ENCODE peak calls at places on chromosomes 13 and 19, in nine cellular contexts. M is cardiac muscle cell, K is NT2/D1, S is WERI-Rb-1, F is fibroblast of lung, V is heart right ventricle, X is upper lobe of right lung, E is lower leg skin, W is GM23338. Z is an unnamed sample.

GRCh38 chr13:32281083-32281482 is 34.1 kb downstream of the ZAR1L start:
- DNase-seq in K (no peak), X (no peak), W (no peak), F (no peak), M (no peak), E (no peak), V (no peak), S (no peak), Z (no peak)

GRCh38 chr19:32580353-32580900 is 563 bp upstream of the PDCD5 start:
- DNase-seq in M (no peak), X (no peak), E (no peak), K (no peak), S (peak; percentile 13), W (no peak), F (no peak), V (no peak), Z (no peak)

GRCh38 chr19:39160523-39160861 is 34.9 kb downstream of the PAK4 start:
- DNase-seq in K (no peak), V (peak; percentile 39), E (no peak), F (peak; percentile 73), S (no peak), W (no peak), X (no peak), M (peak; percentile 84), Z (no peak)

GRCh38 chr19:5609881-5610280 is 12.7 kb downstream of the SAFB2 start:
- DNase-seq in E (no peak), M (no peak), F (no peak), W (no peak), X (no peak), V (no peak), S (no peak), K (no peak), Z (no peak)

GRCh38 chr13:78701383-78701782 is 42.4 kb upstream of the OBI1 start:
- DNase-seq in S (no peak), K (no peak), F (no peak), X (no peak), V (no peak), W (no peak), M (peak; percentile 58), E (no peak), Z (no peak)

GRCh38 chr13:43285891-43286602 is 262.7 kb downstream of the DNAJC15 start:
- DNase-seq in S (no peak), E (no peak), M (no peak), K (no peak), V (no peak), X (no peak), W (no peak), F (peak; percentile 53), Z (no peak)

GRCh38 chr19:42123765-42124164 is 8.5 kb downstream of the POU2F2 start:
- DNase-seq in W (no peak), V (no peak), K (no peak), M (no peak), X (no peak), E (no peak), S (no peak), F (no peak), Z (no peak)

GRCh38 chr13:108496364-108497215 is 132.8 kb upstream of the MYO16 start:
- DNase-seq in K (no peak), V (no peak), M (peak; percentile 3), X (no peak), W (peak; percentile 44), S (no peak), E (no peak), F (peak; percentile 16), Z (no peak)

GRCh38 chr13:32031025-32031814 is at the start of gene FRY:
- DNase-seq in W (peak; percentile 94), F (peak; percentile 56), E (peak; percentile 89), K (peak; percentile 63), S (peak; percentile 78), M (peak; percentile 64), V (peak; percentile 70), X (peak; percentile 78), Z (no peak)

GRCh38 chr19:35715981-35716734 is 1.6 kb upstream of the KMT2B start:
- DNase-seq in M (no peak), S (no peak), E (peak; percentile 92), W (peak; percentile 41), V (peak; percentile 74), K (no peak), F (no peak), X (peak; percentile 88), Z (no peak)

DNA sequence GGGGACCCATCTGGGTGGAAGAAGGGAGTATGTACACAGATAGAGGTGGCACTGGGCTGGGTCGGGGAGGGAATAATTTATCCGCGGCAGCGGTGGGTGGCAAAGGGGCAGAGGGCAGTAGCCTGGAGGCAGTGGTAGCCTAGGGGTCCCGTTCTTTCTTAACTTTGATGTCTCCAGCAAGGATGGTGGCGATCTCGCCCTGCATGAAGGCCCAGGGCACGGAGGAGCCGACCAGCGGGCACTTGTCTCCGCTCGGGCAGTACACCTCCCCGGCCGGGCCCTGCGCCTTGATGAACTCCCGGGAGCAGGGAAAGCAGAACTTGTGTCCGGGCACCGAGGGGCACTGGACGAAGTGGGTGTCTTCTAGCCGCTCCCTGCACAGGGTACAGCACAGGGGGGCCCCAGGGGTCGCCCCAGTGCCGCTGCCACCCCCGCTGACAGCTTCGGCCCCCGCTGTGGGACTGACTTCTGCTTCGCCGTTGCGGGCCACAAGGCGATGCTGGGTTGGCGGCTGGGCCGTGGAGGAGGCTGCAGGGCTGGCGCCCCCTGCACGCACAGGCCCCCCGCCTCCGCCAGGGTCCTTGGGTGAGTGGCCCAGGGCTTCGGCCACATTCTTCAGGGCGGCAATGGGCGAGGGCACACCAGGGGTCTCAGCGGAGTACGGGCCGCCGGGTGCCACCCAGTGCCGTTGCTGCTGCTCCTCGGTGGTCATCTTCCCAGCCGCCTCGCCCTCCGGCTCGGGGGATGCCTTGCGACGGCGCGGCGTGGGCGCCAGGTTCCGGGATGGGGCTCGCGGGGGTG is 1.9 kb downstream of the IRF2BP1 start:
- DNase-seq in M (no peak), E (no peak), F (no peak), V (no peak), S (no peak), K (no peak), X (no peak), W (no peak), Z (no peak)
- H3K4me3 ChIP-seq in M (no peak overlapping the region), E (no peak overlapping the region), F (no peak overlapping the region), V (peak overlapping the region; percentile 79), S (no peak overlapping the region), K (no peak overlapping the region), X (no peak overlapping the region), W (peak overlapping the region; percentile 32), Z (peak overlapping the region; percentile 52)

GRCh38 chr19:18083929-18084684 is 2.6 kb downstream of the IL12RB1 start:
- DNase-seq in S (no peak), F (no peak), E (no peak), W (no peak), K (no peak), M (no peak), V (no peak), X (no peak), Z (no peak)

GRCh38 chr19:18085702-18086457 is 854 bp downstream of the IL12RB1 start:
- DNase-seq in E (no peak), V (no peak), K (no peak), X (no peak), S (no peak), W (no peak), F (no peak), M (no peak), Z (no peak)

GRCh38 chr19:18090545-18091216 is 3.9 kb upstream of the IL12RB1 start:
- DNase-seq in E (no peak), K (no peak), V (no peak), S (no peak), F (no peak), W (no peak), M (peak; percentile 49), X (no peak), Z (no peak)

GRCh38 chr19:18089726-18090125 is 3.0 kb upstream of the IL12RB1 start:
- DNase-seq in X (no peak), K (no peak), W (no peak), S (no peak), M (no peak), E (no peak), F (no peak), V (no peak), Z (no peak)

DNA sequence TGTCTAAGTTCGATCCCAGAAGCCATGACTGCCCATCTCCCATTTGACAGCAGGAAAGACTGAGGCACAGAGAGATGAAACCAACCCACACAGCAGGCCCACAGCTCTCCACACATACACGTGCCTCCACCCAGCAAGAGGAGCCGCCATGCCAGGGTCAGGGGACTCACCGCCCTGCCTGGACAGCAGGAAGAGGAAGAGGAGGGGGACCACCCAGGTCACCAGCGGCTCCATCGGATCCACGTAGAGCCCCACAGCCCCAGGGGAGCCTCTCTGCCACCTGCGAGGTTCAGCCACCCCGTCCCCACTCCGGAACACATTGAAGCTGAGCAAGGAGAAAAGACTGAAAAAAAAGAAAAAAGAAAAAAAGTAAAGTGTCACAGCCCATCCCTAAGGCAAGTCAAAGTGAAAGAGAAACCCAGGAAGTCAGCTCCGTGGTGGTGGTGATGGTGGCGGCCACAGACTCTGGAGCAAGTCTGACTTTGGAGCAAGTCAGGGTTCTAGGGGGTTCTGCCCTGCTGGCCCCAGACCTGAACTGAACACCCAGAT is at the start of gene IL12RB1:
- DNase-seq in K (no peak), E (no peak), V (no peak), M (no peak), X (no peak), S (no peak), W (no peak), F (no peak), Z (no peak)
- H3K4me3 ChIP-seq in K (no peak within 1 kb of the TSS), E (no peak within 1 kb of the TSS), V (peak within 1 kb of the TSS; percentile 31), M (no peak within 1 kb of the TSS), X (peak within 1 kb of the TSS; percentile 51), S (no peak within 1 kb of the TSS), W (no peak within 1 kb of the TSS), F (peak within 1 kb of the TSS; percentile 18), Z (no peak within 1 kb of the TSS)

GRCh38 chr19:1253514-1254080 is 5.2 kb downstream of the MIDN start:
- DNase-seq in E (no peak), W (no peak), V (no peak), X (peak; percentile 74), F (no peak), K (no peak), M (no peak), S (no peak), Z (no peak)

GRCh38 chr19:1256646-1257474 is 8.5 kb downstream of the MIDN start:
- DNase-seq in F (no peak), W (no peak), E (no peak), V (no peak), X (no peak), S (no peak), M (no peak), K (no peak), Z (no peak)

GRCh38 chr19:1254530-1255185 is 6.3 kb downstream of the MIDN start:
- DNase-seq in E (no peak), X (no peak), V (no peak), M (no peak), F (no peak), S (no peak), W (no peak), K (no peak), Z (no peak)

GRCh38 chr19:1254081-1254527 is 5.7 kb downstream of the MIDN start:
- DNase-seq in V (no peak), K (no peak), W (no peak), F (no peak), X (peak; percentile 76), S (no peak), M (no peak), E (no peak), Z (no peak)

GRCh38 chr19:1255186-1256161 is 7.1 kb downstream of the MIDN start:
- DNase-seq in M (no peak), K (no peak), S (no peak), V (no peak), W (no peak), X (no peak), F (no peak), E (no peak), Z (no peak)
- H3K4me3 ChIP-seq in M (no peak overlapping the region), K (no peak overlapping the region), S (no peak overlapping the region), V (no peak overlapping the region), W (no peak overlapping the region), X (no peak overlapping the region), F (no peak overlapping the region), E (no peak overlapping the region), Z (no peak overlapping the region)

GRCh38 chr13:85798999-85799646 is at the start of gene SLITRK6:
- DNase-seq in M (peak; percentile 66), K (peak; percentile 52), W (peak; percentile 75), F (peak; percentile 91), V (no peak), S (peak; percentile 76), E (no peak), X (no peak), Z (peak; percentile 81)
- H3K4me3 ChIP-seq in M (no peak within 1 kb of the TSS), K (no peak within 1 kb of the TSS), W (no peak within 1 kb of the TSS), F (peak within 1 kb of the TSS; percentile 2), V (no peak within 1 kb of the TSS), S (no peak within 1 kb of the TSS), E (no peak within 1 kb of the TSS), X (no peak within 1 kb of the TSS), Z (peak within 1 kb of the TSS; percentile 89)